ENCODE peak calls at places on chromosomes 6 and 20, in ten cellular contexts. Y, R, Z, M, C, B, A, P, D and W are unnamed samples.

GRCh38 chr20:6651016-6651415 is 116.5 kb upstream of the BMP2 start:
- DNase-seq in Y (peak), R (no peak), Z (no peak), M (peak), C (no peak), B (no peak), A (peak), P (peak), D (no peak), W (no peak)

GRCh38 chr6:33019358-33019757 is 10.0 kb upstream of the HLA-DOA start:
- DNase-seq in Y (no peak), R (no peak), Z (no peak), M (no peak), C (no peak), B (no peak), A (no peak), P (no peak), D (no peak), W (no peak)

GRCh38 chr6:111162504-111162903 is 75.2 kb downstream of the SLC16A10 start:
- DNase-seq in Y (no peak), R (no peak), Z (no peak), M (no peak), C (no peak), B (no peak), A (no peak), P (no peak), D (no peak), W (no peak)

GRCh38 chr20:38145094-38146075 is 19.7 kb downstream of the TGM2 start:
- DNase-seq in Y (no peak), R (no peak), Z (no peak), M (no peak), C (no peak), B (no peak), A (peak), P (peak), D (no peak), W (no peak)

GRCh38 chr6:143901885-143902708 is 37.8 kb downstream of the ZC2HC1B start:
- DNase-seq in Y (peak), R (no peak), Z (peak), M (peak), C (no peak), B (peak), A (peak), P (peak), D (no peak), W (no peak)

GRCh38 chr6:45423901-45424627 is 46.3 kb upstream of the SUPT3H start:
- DNase-seq in Y (peak), R (no peak), Z (peak), M (peak), C (no peak), B (no peak), A (no peak), P (no peak), D (peak), W (peak)

GRCh38 chr6:36686668-36687513 is 8.4 kb downstream of the CDKN1A start:
- DNase-seq in Y (no peak), R (no peak), Z (no peak), M (no peak), C (peak), B (no peak), A (no peak), P (no peak), D (peak), W (no peak)

GRCh38 chr6:118280210-118280609 is 267.9 kb upstream of the PLN start:
- DNase-seq in Y (no peak), R (no peak), Z (no peak), M (no peak), C (no peak), B (peak), A (no peak), P (peak), D (no peak), W (no peak)

GRCh38 chr6:166971271-166971670 is 14.9 kb upstream of the RNASET2 start:
- DNase-seq in Y (no peak), R (no peak), Z (no peak), M (no peak), C (peak), B (no peak), A (no peak), P (no peak), D (no peak), W (no peak)

GRCh38 chr6:159097256-159097655 is 52.5 kb upstream of the TAGAP start:
- DNase-seq in Y (no peak), R (no peak), Z (no peak), M (no peak), C (peak), B (no peak), A (no peak), P (no peak), D (no peak), W (no peak)

GRCh38 chr20:24867556-24867955 is 81.5 kb upstream of the CST7 start:
- DNase-seq in Y (no peak), R (no peak), Z (no peak), M (no peak), C (no peak), B (no peak), A (no peak), P (no peak), D (peak), W (no peak)

GRCh38 chr20:24868959-24869358 is 80.1 kb upstream of the CST7 start:
- DNase-seq in Y (no peak), R (no peak), Z (no peak), M (no peak), C (no peak), B (no peak), A (no peak), P (no peak), D (peak), W (no peak)

GRCh38 chr20:24866008-24866407 is 83.1 kb upstream of the CST7 start:
- DNase-seq in Y (no peak), R (no peak), Z (no peak), M (no peak), C (no peak), B (no peak), A (no peak), P (no peak), D (no peak), W (no peak)

GRCh38 chr20:24868396-24868927 is 80.6 kb upstream of the CST7 start:
- DNase-seq in Y (no peak), R (no peak), Z (no peak), M (no peak), C (no peak), B (no peak), A (no peak), P (no peak), D (peak), W (no peak)

DNA sequence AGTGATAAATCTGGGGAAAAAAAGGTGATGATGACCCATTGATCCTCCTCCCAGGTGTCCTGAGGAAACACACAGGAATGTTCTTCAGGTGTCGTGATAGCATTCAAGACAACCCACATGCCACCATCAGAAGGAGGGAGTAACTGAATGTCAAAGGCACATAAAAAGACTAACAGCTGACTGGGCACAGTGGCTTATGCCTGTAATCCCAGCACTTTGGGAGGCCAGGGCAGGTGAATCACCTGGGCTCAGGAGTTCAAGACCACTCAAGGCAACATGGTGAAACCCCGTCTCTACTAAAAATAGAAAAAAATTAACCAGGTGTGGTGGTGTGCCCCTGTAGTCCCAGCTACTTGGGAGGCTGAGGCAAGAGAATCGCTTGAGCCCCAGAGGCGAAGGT is 82.3 kb upstream of the CST7 start:
- DNase-seq in Y (no peak), R (no peak), Z (no peak), M (no peak), C (no peak), B (no peak), A (no peak), P (no peak), D (no peak), W (no peak)
- H3K4me3 ChIP-seq in Y (no peak), R (no peak), Z (no peak), M (no peak), C (no peak), B (no peak), A (no peak), P (no peak), D (no peak), W (no peak)

GRCh38 chr6:137869781-137870180 is 2.7 kb downstream of the TNFAIP3 start:
- DNase-seq in Y (no peak), R (no peak), Z (no peak), M (no peak), C (no peak), B (no peak), A (no peak), P (no peak), D (no peak), W (no peak)
- H3K4me3 ChIP-seq in Y (no peak), R (no peak), Z (no peak), M (no peak), C (no peak), B (peak), A (no peak), P (peak), D (peak), W (peak)

DNA sequence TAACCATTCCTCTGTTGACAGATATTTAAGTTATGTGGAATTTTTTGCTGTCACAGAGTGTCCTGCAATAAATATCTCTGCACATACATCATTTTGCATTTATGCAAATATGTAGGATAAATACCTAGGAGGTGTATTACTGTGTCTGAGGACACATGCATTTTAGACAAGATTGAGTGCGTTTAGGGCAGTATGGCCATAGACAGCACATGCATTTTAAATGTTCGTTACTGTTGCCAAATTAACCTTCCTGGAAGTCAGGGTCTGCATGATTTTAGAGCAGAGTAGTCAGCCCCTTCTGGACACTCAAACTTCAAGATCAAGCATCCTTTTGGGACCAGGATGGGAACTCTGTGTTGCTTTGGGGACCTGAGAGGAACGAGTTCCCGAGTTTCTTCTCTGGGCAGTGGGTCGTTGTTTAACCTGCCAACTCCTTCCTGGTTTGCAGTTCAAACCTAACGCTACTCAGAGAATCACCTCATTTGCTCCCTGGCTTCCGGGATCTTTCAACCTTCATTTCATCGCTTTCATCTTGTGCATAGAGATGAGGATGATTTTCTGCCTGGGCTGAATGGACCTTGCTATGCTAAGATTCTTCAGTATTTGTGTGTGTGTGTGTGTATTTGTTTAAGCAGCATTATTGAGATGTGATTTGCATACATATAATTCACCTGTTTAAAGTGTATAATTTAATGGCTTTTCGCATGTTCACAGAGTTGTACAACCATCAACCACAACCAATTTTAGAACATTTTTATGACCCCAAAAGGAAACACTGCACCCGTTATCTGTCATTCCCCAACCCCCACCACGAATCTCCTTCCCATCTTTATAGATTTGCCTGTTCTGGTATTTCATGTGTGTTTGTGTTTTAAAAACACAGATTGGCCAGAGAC is 9.8 kb downstream of the BCAS4 start:
- DNase-seq in Y (no peak), R (no peak), Z (no peak), M (no peak), C (no peak), B (no peak), A (no peak), P (no peak), D (no peak), W (no peak)
- H3K4me3 ChIP-seq in Y (no peak), R (no peak), Z (no peak), M (no peak), C (no peak), B (peak), A (no peak), P (no peak), D (no peak), W (no peak)

DNA sequence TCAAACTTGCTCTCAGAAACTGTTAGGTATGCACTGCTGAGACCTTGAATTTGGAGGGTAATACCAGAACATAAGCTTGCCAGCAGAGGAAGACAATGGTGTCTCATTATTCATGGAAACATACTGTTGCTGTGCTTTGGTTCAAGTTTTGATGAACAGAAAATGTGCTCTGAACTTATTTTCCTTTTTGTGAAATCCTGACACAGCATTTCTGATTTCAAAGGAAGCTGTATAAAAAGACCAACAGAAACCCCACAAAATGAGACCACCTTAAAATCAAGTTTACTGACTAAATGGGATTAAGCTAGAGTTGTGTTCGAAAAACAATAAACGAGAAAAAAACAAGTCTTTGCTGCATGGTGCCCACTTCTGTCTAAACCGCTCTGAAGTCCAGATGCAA is 70.3 kb downstream of the PRDM1 start:
- DNase-seq in Y (no peak), R (no peak), Z (no peak), M (no peak), C (no peak), B (no peak), A (no peak), P (no peak), D (no peak), W (no peak)
- H3K4me3 ChIP-seq in Y (no peak), R (no peak), Z (no peak), M (no peak), C (no peak), B (no peak), A (no peak), P (no peak), D (no peak), W (no peak)

GRCh38 chr6:95572098-95572497 is 5.2 kb upstream of the MANEA start:
- DNase-seq in Y (no peak), R (no peak), Z (no peak), M (no peak), C (no peak), B (no peak), A (no peak), P (no peak), D (no peak), W (no peak)

GRCh38 chr6:95576218-95576617 is 1.1 kb upstream of the MANEA start:
- DNase-seq in Y (no peak), R (no peak), Z (no peak), M (no peak), C (no peak), B (no peak), A (peak), P (no peak), D (no peak), W (no peak)

GRCh38 chr6:95576621-95577316 is 566 bp upstream of the MANEA start:
- DNase-seq in Y (no peak), R (no peak), Z (no peak), M (no peak), C (no peak), B (no peak), A (peak), P (peak), D (no peak), W (no peak)

GRCh38 chr6:95577317-95578105 is at the start of gene MANEA:
- DNase-seq in Y (peak), R (peak), Z (peak), M (peak), C (peak), B (peak), A (peak), P (peak), D (peak), W (peak)

GRCh38 chr6:95574811-95575210 is 2.5 kb upstream of the MANEA start:
- DNase-seq in Y (no peak), R (no peak), Z (no peak), M (no peak), C (no peak), B (no peak), A (peak), P (no peak), D (no peak), W (no peak)
- H3K4me3 ChIP-seq in Y (no peak), R (no peak), Z (no peak), M (no peak), C (no peak), B (peak), A (peak), P (no peak), D (no peak), W (no peak)

GRCh38 chr6:84486526-84486925 is 259.1 kb upstream of the CEP162 start:
- DNase-seq in Y (no peak), R (no peak), Z (no peak), M (no peak), C (no peak), B (no peak), A (no peak), P (no peak), D (no peak), W (no peak)
- H3K4me3 ChIP-seq in Y (no peak), R (no peak), Z (no peak), M (no peak), C (no peak), B (no peak), A (no peak), P (no peak), D (no peak), W (no peak)

GRCh38 chr6:93932175-93932574 is 512.8 kb upstream of the EPHA7 start:
- DNase-seq in Y (no peak), R (no peak), Z (no peak), M (no peak), C (no peak), B (no peak), A (no peak), P (no peak), D (no peak), W (no peak)

DNA sequence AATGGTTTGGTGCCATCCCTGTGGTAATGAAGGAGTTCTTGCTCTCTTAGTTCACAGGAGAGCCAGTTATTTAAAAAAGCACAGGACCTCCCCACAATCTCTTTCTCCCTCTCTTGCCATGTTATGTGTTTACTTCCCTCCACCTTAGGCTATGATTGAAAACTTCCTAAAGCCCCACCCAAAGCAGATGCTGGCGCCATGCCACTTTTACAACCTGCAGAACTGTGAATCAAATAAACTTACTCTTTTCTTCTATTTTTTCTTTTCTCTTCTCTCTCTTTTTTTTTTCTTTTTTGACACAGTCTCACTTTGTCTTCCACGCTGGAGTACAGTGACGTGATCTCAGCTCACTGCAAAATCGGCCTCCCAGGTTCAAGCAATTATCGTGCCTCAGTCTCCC is 508.4 kb upstream of the EPHA7 start:
- DNase-seq in Y (no peak), R (no peak), Z (no peak), M (peak), C (no peak), B (no peak), A (no peak), P (no peak), D (peak), W (no peak)
- H3K4me3 ChIP-seq in Y (no peak), R (no peak), Z (no peak), M (no peak), C (no peak), B (no peak), A (no peak), P (no peak), D (no peak), W (no peak)

GRCh38 chr6:44135173-44135748 is 7.9 kb downstream of the TMEM63B start:
- DNase-seq in Y (no peak), R (no peak), Z (no peak), M (no peak), C (no peak), B (no peak), A (no peak), P (no peak), D (no peak), W (no peak)

GRCh38 chr6:44139351-44139743 is 12.0 kb downstream of the TMEM63B start:
- DNase-seq in Y (no peak), R (no peak), Z (no peak), M (no peak), C (no peak), B (no peak), A (no peak), P (no peak), D (no peak), W (no peak)

GRCh38 chr6:44142835-44143234 is 15.5 kb downstream of the TMEM63B start:
- DNase-seq in Y (no peak), R (no peak), Z (no peak), M (no peak), C (no peak), B (no peak), A (no peak), P (no peak), D (no peak), W (no peak)

GRCh38 chr6:44135875-44136274 is 8.5 kb downstream of the TMEM63B start:
- DNase-seq in Y (no peak), R (no peak), Z (no peak), M (no peak), C (no peak), B (no peak), A (no peak), P (no peak), D (no peak), W (peak)

GRCh38 chr6:44138717-44139350 is 11.5 kb downstream of the TMEM63B start:
- DNase-seq in Y (no peak), R (no peak), Z (no peak), M (no peak), C (no peak), B (no peak), A (no peak), P (no peak), D (no peak), W (no peak)
- H3K4me3 ChIP-seq in Y (no peak), R (no peak), Z (no peak), M (no peak), C (no peak), B (no peak), A (no peak), P (no peak), D (no peak), W (no peak)